ENCODE peak calls at places on chromosomes 2 and 18, in nine cellular contexts. One of them, this sample, is unnamed.

GRCh38 chr2:150487537-150488429 is at the start of gene RND3:
- DNase-seq in CD8-positive, alpha-beta memory T cell: no peak
- DNase-seq in endothelial cell: peak; percentile 93
- DNase-seq in ELR: peak; percentile 100
- DNase-seq in T follicular helper cell: no peak
- DNase-seq in head of caudate nucleus: peak; percentile 87
- DNase-seq in A673: peak; percentile 99
- DNase-seq in stimulated activated naive CD4-positive, alpha-beta T cell: no peak
- DNase-seq in iPS DF 6.9: peak; percentile 98
- DNase-seq in this sample: peak; percentile 98

GRCh38 chr18:13036622-13037320 is 45.6 kb downstream of the CEP192 start:
- DNase-seq in stimulated activated naive CD4-positive, alpha-beta T cell: no peak
- DNase-seq in iPS DF 6.9: no peak
- DNase-seq in head of caudate nucleus: no peak
- DNase-seq in A673: no peak
- DNase-seq in T follicular helper cell: no peak
- DNase-seq in endothelial cell: no peak
- DNase-seq in ELR: peak; percentile 19
- DNase-seq in CD8-positive, alpha-beta memory T cell: no peak
- DNase-seq in this sample: no peak

GRCh38 chr2:13682878-13683277 is 949.6 kb upstream of the LRATD1 start:
- DNase-seq in head of caudate nucleus: no peak
- DNase-seq in stimulated activated naive CD4-positive, alpha-beta T cell: no peak
- DNase-seq in CD8-positive, alpha-beta memory T cell: no peak
- DNase-seq in A673: no peak
- DNase-seq in ELR: peak; percentile 87
- DNase-seq in endothelial cell: no peak
- DNase-seq in T follicular helper cell: no peak
- DNase-seq in iPS DF 6.9: no peak
- DNase-seq in this sample: no peak

GRCh38 chr18:63005306-63005705 is 290.0 kb downstream of the PHLPP1 start:
- DNase-seq in endothelial cell: no peak
- DNase-seq in CD8-positive, alpha-beta memory T cell: no peak
- DNase-seq in stimulated activated naive CD4-positive, alpha-beta T cell: no peak
- DNase-seq in A673: no peak
- DNase-seq in T follicular helper cell: no peak
- DNase-seq in head of caudate nucleus: no peak
- DNase-seq in iPS DF 6.9: no peak
- DNase-seq in ELR: no peak
- DNase-seq in this sample: no peak

GRCh38 chr2:219737270-219737691 is 109.9 kb downstream of the SLC4A3 start:
- DNase-seq in head of caudate nucleus: no peak
- DNase-seq in iPS DF 6.9: no peak
- DNase-seq in endothelial cell: peak; percentile 10
- DNase-seq in CD8-positive, alpha-beta memory T cell: no peak
- DNase-seq in ELR: peak; percentile 27
- DNase-seq in stimulated activated naive CD4-positive, alpha-beta T cell: no peak
- DNase-seq in A673: peak; percentile 83
- DNase-seq in T follicular helper cell: no peak
- DNase-seq in this sample: no peak

GRCh38 chr2:169131587-169132512 is 62.5 kb downstream of the DHRS9 start:
- DNase-seq in head of caudate nucleus: no peak
- DNase-seq in T follicular helper cell: no peak
- DNase-seq in endothelial cell: no peak
- DNase-seq in CD8-positive, alpha-beta memory T cell: no peak
- DNase-seq in stimulated activated naive CD4-positive, alpha-beta T cell: peak; percentile 39
- DNase-seq in A673: peak; percentile 72
- DNase-seq in ELR: peak; percentile 76
- DNase-seq in iPS DF 6.9: no peak
- DNase-seq in this sample: no peak

GRCh38 chr2:72963423-72964145 is 46.3 kb downstream of the EMX1 start:
- DNase-seq in T follicular helper cell: no peak
- DNase-seq in iPS DF 6.9: peak; percentile 76
- DNase-seq in head of caudate nucleus: no peak
- DNase-seq in A673: no peak
- DNase-seq in CD8-positive, alpha-beta memory T cell: no peak
- DNase-seq in ELR: no peak
- DNase-seq in endothelial cell: no peak
- DNase-seq in stimulated activated naive CD4-positive, alpha-beta T cell: no peak
- DNase-seq in this sample: no peak

GRCh38 chr2:166158546-166158945 is 30.7 kb upstream of the SCN1A start:
- DNase-seq in iPS DF 6.9: no peak
- DNase-seq in T follicular helper cell: no peak
- DNase-seq in A673: no peak
- DNase-seq in ELR: no peak
- DNase-seq in endothelial cell: no peak
- DNase-seq in head of caudate nucleus: no peak
- DNase-seq in CD8-positive, alpha-beta memory T cell: no peak
- DNase-seq in stimulated activated naive CD4-positive, alpha-beta T cell: no peak
- DNase-seq in this sample: no peak

GRCh38 chr2:210481601-210482124 is 5.1 kb upstream of the LANCL1 start:
- DNase-seq in T follicular helper cell: no peak
- DNase-seq in iPS DF 6.9: no peak
- DNase-seq in stimulated activated naive CD4-positive, alpha-beta T cell: no peak
- DNase-seq in A673: no peak
- DNase-seq in endothelial cell: no peak
- DNase-seq in CD8-positive, alpha-beta memory T cell: no peak
- DNase-seq in ELR: no peak
- DNase-seq in head of caudate nucleus: no peak
- DNase-seq in this sample: no peak

This sample was measured in left colon.